ENCODE peak calls at places on chromosome 5, in five cellular contexts. U, E, G, V and C are unnamed samples.

GRCh38 chr5:1807479-1808185 is 6.4 kb downstream of the NDUFS6 start:
- DNase-seq in U (no peak), V (no peak), E (no peak), G (no peak), C (no peak)

GRCh38 chr5:73823508-73823925 is 197.5 kb downstream of the ARHGEF28 start:
- DNase-seq in E (peak), U (no peak), V (no peak), G (peak), C (peak)

GRCh38 chr5:108617467-108618435 is 129.9 kb upstream of the FER start:
- DNase-seq in V (no peak), G (no peak), E (no peak), U (no peak), C (no peak)

GRCh38 chr5:18487928-18488480 is 853.7 kb downstream of the TAF11L14 start:
- DNase-seq in E (no peak), G (no peak), V (no peak), U (no peak), C (no peak)

GRCh38 chr5:179119415-179120170 is 59.4 kb downstream of the ZNF354C start:
- DNase-seq in G (no peak), E (no peak), U (no peak), V (no peak), C (no peak)

GRCh38 chr5:131109540-131110255 is 55.4 kb downstream of the HINT1 start:
- DNase-seq in U (peak), G (peak), V (peak), E (peak), C (peak)

GRCh38 chr5:176676361-176676824 is 29.1 kb downstream of the TSPAN17 start:
- DNase-seq in E (peak), U (no peak), G (no peak), V (peak), C (no peak)

GRCh38 chr5:60672693-60673264 is 27.2 kb downstream of the DEPDC1B start:
- DNase-seq in G (no peak), V (no peak), E (no peak), U (no peak), C (no peak)